ENCODE peak calls at places on chromosomes 7 and 10, in nine cellular contexts. E is sigmoid colon, B is astrocyte, T is vagina, Z is fibroblast of lung, A is brain microvascular endothelial cell, P is thyroid gland, U is endodermal cell, M is left lung. H is an unnamed sample.

GRCh38 chr7:142459557-142459963 is 201.7 kb upstream of the PRSS58 start:
- DNase-seq in T (peak; percentile 54), B (peak; percentile 70), Z (peak; percentile 90), U (peak; percentile 68), A (peak; percentile 68), P (peak; percentile 19), M (no peak), E (no peak), H (no peak)

GRCh38 chr7:42174391-42174848 is 62.6 kb downstream of the GLI3 start:
- DNase-seq in B (no peak), P (peak; percentile 53), E (peak; percentile 71), U (no peak), T (no peak), Z (peak; percentile 85), A (no peak), M (no peak), H (no peak)

GRCh38 chr10:6912929-6913328 is 332.9 kb upstream of the PRKCQ start:
- DNase-seq in E (no peak), T (no peak), P (no peak), A (no peak), B (no peak), U (no peak), M (no peak), Z (peak; percentile 54), H (no peak)

GRCh38 chr7:158924956-158925355 is 68.6 kb downstream of the DYNC2I1 start:
- DNase-seq in P (no peak), T (no peak), M (no peak), Z (peak; percentile 28), U (no peak), E (no peak), B (peak; percentile 48), A (peak; percentile 23), H (no peak)

GRCh38 chr7:22856437-22856836 is 33.8 kb upstream of the TOMM7 start:
- DNase-seq in A (no peak), B (no peak), U (no peak), M (no peak), Z (no peak), P (no peak), T (no peak), E (no peak), H (no peak)

GRCh38 chr7:100407285-100408180 is 21.0 kb downstream of the ZCWPW1 start:
- DNase-seq in M (no peak), E (no peak), A (peak; percentile 75), U (peak; percentile 69), B (peak; percentile 62), P (no peak), Z (peak; percentile 81), T (no peak), H (no peak)

GRCh38 chr7:155343661-155344121 is 46.0 kb downstream of the INSIG1 start:
- DNase-seq in E (peak; percentile 49), P (no peak), U (peak; percentile 55), Z (no peak), T (no peak), A (no peak), B (no peak), M (peak; percentile 24), H (peak; percentile 57)

GRCh38 chr7:151403764-151404163 is 6.1 kb downstream of the WDR86 start:
- DNase-seq in P (peak; percentile 55), U (peak; percentile 22), Z (no peak), B (no peak), T (no peak), M (no peak), A (no peak), E (no peak), H (peak; percentile 54)

GRCh38 chr7:21041666-21042065 is 255.0 kb upstream of the SP8 start:
- DNase-seq in M (no peak), E (no peak), B (no peak), P (no peak), T (no peak), U (peak; percentile 76), A (no peak), Z (no peak), H (no peak)

GRCh38 chr7:67625257-67625713 is 628.7 kb downstream of the TYW1 start:
- DNase-seq in M (peak; percentile 65), T (no peak), E (peak; percentile 89), A (peak; percentile 24), U (peak; percentile 96), P (peak; percentile 76), Z (peak; percentile 61), B (peak; percentile 32), H (peak; percentile 80)

DNA sequence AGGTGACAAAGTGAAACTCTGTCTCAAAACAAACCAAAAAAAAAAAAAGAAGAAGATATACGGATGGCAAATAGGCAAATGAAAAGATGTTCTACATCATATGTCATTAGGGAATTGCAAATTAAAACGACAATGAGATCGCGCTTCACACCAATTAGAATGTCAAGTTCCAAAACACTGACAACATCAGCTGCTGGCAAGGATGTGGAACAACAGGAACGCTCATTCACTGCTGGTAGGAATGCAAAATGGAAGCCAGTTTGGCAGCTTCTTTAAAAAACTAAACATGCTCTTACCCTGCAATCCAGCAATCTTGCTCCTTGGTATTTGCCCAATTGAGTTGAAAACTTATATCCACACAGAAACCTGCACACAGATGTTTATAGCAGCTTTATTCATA is 34.8 kb downstream of the CALML5 start:
- DNase-seq in M (no peak), E (no peak), Z (no peak), B (no peak), U (no peak), T (no peak), P (no peak), A (no peak), H (no peak)
- TF ChIP-seq CTCF in M (no peak), E (no peak), Z (no peak), B (no peak), U (peak; percentile 24), T (no peak), P (no peak), A (no peak), H (no peak)

GRCh38 chr10:105834261-105835059 is 1193.4 kb downstream of the SORCS3 start:
- DNase-seq in A (no peak), M (no peak), B (peak; percentile 29), P (no peak), Z (no peak), E (no peak), T (no peak), U (no peak), H (no peak)

GRCh38 chr10:105840288-105840770 is 1199.2 kb downstream of the SORCS3 start:
- DNase-seq in T (no peak), M (no peak), B (no peak), A (no peak), Z (no peak), U (no peak), E (no peak), P (no peak), H (no peak)

DNA sequence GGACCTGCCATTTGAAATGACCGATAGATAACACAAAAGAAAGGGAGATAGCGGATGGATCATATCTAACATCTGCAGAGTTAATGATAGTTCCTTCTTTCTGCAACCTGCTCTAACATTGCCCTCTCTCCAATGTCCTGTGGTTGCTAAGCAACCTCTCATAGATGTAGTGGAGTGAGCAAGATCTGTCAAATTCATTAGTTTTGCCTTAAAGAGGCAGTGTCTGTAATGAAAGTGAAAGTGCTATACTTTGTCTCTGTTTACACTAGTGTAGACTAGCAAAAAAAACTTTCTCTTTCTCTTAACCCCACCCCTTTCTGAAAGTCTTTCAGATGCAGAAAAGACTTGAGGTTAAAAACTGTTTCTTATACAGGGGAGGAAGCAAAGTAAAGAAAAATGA is 1196.9 kb downstream of the SORCS3 start:
- DNase-seq in B (peak; percentile 20), A (no peak), M (no peak), T (no peak), Z (peak; percentile 8), E (no peak), P (no peak), U (no peak), H (no peak)
- H3K4me3 ChIP-seq in B (peak overlapping the region; percentile 34), A (no peak overlapping the region), M (peak overlapping the region; percentile 12), T (peak overlapping the region; percentile 17), Z (peak overlapping the region; percentile 64), E (peak overlapping the region; percentile 30), P (no peak overlapping the region), U (no peak overlapping the region), H (peak overlapping the region; percentile 40)

GRCh38 chr7:44881610-44882009 is 3.7 kb downstream of the PURB start:
- DNase-seq in E (no peak), A (peak; percentile 36), P (no peak), Z (peak; percentile 88), B (peak; percentile 90), M (no peak), T (no peak), U (no peak), H (no peak)
- H3K27ac ChIP-seq in E (peak overlapping the region; percentile 4), A (peak overlapping the region; percentile 97), P (no peak overlapping the region), Z (peak overlapping the region; percentile 31), B (peak overlapping the region; percentile 90), M (no peak overlapping the region), T (no peak overlapping the region), U (peak overlapping the region; percentile 60), H (no peak overlapping the region)

GRCh38 chr10:86711957-86712708 is 43.8 kb downstream of the LDB3 start:
- DNase-seq in B (peak; percentile 22), P (peak; percentile 66), E (peak; percentile 80), A (no peak), Z (peak; percentile 36), M (peak; percentile 43), U (peak; percentile 84), T (no peak), H (peak; percentile 76)
- TF ChIP-seq CTCF in B (no peak), P (no peak), E (no peak), A (no peak), Z (no peak), M (no peak), U (no peak), T (no peak), H (no peak)

H was measured in upper lobe of right lung.